ENCODE peak calls at places on chromosomes 7 and 10, in ten cellular contexts. One of them, this sample, is unnamed.

GRCh38 chr10:56316603-56317002 is 44.5 kb downstream of the ZWINT start:
- DNase-seq in IMR-90: no peak
- DNase-seq in H9: no peak
- DNase-seq in brain microvascular endothelial cell: no peak
- DNase-seq in mucosa of descending colon: no peak
- DNase-seq in cardiac muscle cell: no peak
- DNase-seq in omental fat pad: no peak
- DNase-seq in RWPE1: no peak
- DNase-seq in kidney epithelial cell: no peak
- DNase-seq in kidney: no peak
- DNase-seq in this sample: no peak

GRCh38 chr10:44477021-44477420 is 92.1 kb upstream of the CXCL12 start:
- DNase-seq in IMR-90: peak
- DNase-seq in H9: no peak
- DNase-seq in brain microvascular endothelial cell: peak
- DNase-seq in mucosa of descending colon: no peak
- DNase-seq in cardiac muscle cell: no peak
- DNase-seq in omental fat pad: no peak
- DNase-seq in RWPE1: no peak
- DNase-seq in kidney epithelial cell: no peak
- DNase-seq in kidney: peak
- DNase-seq in this sample: no peak

GRCh38 chr7:29071203-29071804 is 75.0 kb downstream of the CPVL start:
- DNase-seq in IMR-90: no peak
- DNase-seq in H9: no peak
- DNase-seq in brain microvascular endothelial cell: no peak
- DNase-seq in mucosa of descending colon: no peak
- DNase-seq in cardiac muscle cell: no peak
- DNase-seq in omental fat pad: no peak
- DNase-seq in RWPE1: no peak
- DNase-seq in kidney epithelial cell: no peak
- DNase-seq in kidney: no peak
- DNase-seq in this sample: no peak

GRCh38 chr7:38229386-38229785 is 44.0 kb downstream of the TARP start:
- DNase-seq in IMR-90: peak
- DNase-seq in H9: no peak
- DNase-seq in brain microvascular endothelial cell: peak
- DNase-seq in mucosa of descending colon: no peak
- DNase-seq in cardiac muscle cell: no peak
- DNase-seq in omental fat pad: no peak
- DNase-seq in RWPE1: no peak
- DNase-seq in kidney epithelial cell: no peak
- DNase-seq in kidney: no peak
- DNase-seq in this sample: no peak

GRCh38 chr10:130459011-130459410 is 322.8 kb downstream of the GLRX3 start:
- DNase-seq in IMR-90: no peak
- DNase-seq in H9: peak
- DNase-seq in brain microvascular endothelial cell: no peak
- DNase-seq in mucosa of descending colon: no peak
- DNase-seq in cardiac muscle cell: no peak
- DNase-seq in omental fat pad: no peak
- DNase-seq in RWPE1: no peak
- DNase-seq in kidney epithelial cell: no peak
- DNase-seq in kidney: no peak
- DNase-seq in this sample: no peak

GRCh38 chr7:149855368-149856305 is 17.5 kb downstream of the ZNF862 start:
- DNase-seq in IMR-90: peak
- DNase-seq in H9: peak
- DNase-seq in brain microvascular endothelial cell: peak
- DNase-seq in mucosa of descending colon: no peak
- DNase-seq in cardiac muscle cell: peak
- DNase-seq in omental fat pad: no peak
- DNase-seq in RWPE1: peak
- DNase-seq in kidney epithelial cell: peak
- DNase-seq in kidney: no peak
- DNase-seq in this sample: no peak

GRCh38 chr10:124670849-124671248 is 73.3 kb downstream of the FAM53B start:
- DNase-seq in IMR-90: no peak
- DNase-seq in H9: no peak
- DNase-seq in brain microvascular endothelial cell: no peak
- DNase-seq in mucosa of descending colon: no peak
- DNase-seq in cardiac muscle cell: no peak
- DNase-seq in omental fat pad: no peak
- DNase-seq in RWPE1: no peak
- DNase-seq in kidney epithelial cell: no peak
- DNase-seq in kidney: peak
- DNase-seq in this sample: no peak

GRCh38 chr10:88851706-88852105 is at the start of gene ANKRD22:
- DNase-seq in IMR-90: peak
- DNase-seq in H9: peak
- DNase-seq in brain microvascular endothelial cell: peak
- DNase-seq in mucosa of descending colon: peak
- DNase-seq in cardiac muscle cell: no peak
- DNase-seq in omental fat pad: no peak
- DNase-seq in RWPE1: peak
- DNase-seq in kidney epithelial cell: peak
- DNase-seq in kidney: peak
- DNase-seq in this sample: no peak

GRCh38 chr7:135784013-135784412 is 35.4 kb upstream of the FAM180A start:
- DNase-seq in IMR-90: no peak
- DNase-seq in H9: no peak
- DNase-seq in brain microvascular endothelial cell: no peak
- DNase-seq in mucosa of descending colon: no peak
- DNase-seq in cardiac muscle cell: no peak
- DNase-seq in omental fat pad: no peak
- DNase-seq in RWPE1: no peak
- DNase-seq in kidney epithelial cell: no peak
- DNase-seq in kidney: no peak
- DNase-seq in this sample: no peak
- TF ChIP-seq CTCF in IMR-90: no peak
- TF ChIP-seq CTCF in H9: no peak
- TF ChIP-seq CTCF in brain microvascular endothelial cell: no peak
- TF ChIP-seq CTCF in mucosa of descending colon: no peak
- TF ChIP-seq CTCF in cardiac muscle cell: no peak
- TF ChIP-seq CTCF in omental fat pad: no peak
- TF ChIP-seq CTCF in RWPE1: no peak
- TF ChIP-seq CTCF in kidney epithelial cell: no peak
- TF ChIP-seq CTCF in kidney: no peak
- TF ChIP-seq CTCF in this sample: no peak

GRCh38 chr10:94043431-94043990 is 49.8 kb downstream of the PLCE1 start:
- DNase-seq in IMR-90: no peak
- DNase-seq in H9: no peak
- DNase-seq in brain microvascular endothelial cell: no peak
- DNase-seq in mucosa of descending colon: no peak
- DNase-seq in cardiac muscle cell: no peak
- DNase-seq in omental fat pad: no peak
- DNase-seq in RWPE1: no peak
- DNase-seq in kidney epithelial cell: no peak
- DNase-seq in kidney: no peak
- DNase-seq in this sample: no peak

GRCh38 chr10:94046152-94046551 is 52.4 kb downstream of the PLCE1 start:
- DNase-seq in IMR-90: no peak
- DNase-seq in H9: no peak
- DNase-seq in brain microvascular endothelial cell: no peak
- DNase-seq in mucosa of descending colon: no peak
- DNase-seq in cardiac muscle cell: no peak
- DNase-seq in omental fat pad: no peak
- DNase-seq in RWPE1: no peak
- DNase-seq in kidney epithelial cell: no peak
- DNase-seq in kidney: no peak
- DNase-seq in this sample: no peak

GRCh38 chr10:94042814-94043175 is 49.1 kb downstream of the PLCE1 start:
- DNase-seq in IMR-90: no peak
- DNase-seq in H9: no peak
- DNase-seq in brain microvascular endothelial cell: no peak
- DNase-seq in mucosa of descending colon: no peak
- DNase-seq in cardiac muscle cell: no peak
- DNase-seq in omental fat pad: no peak
- DNase-seq in RWPE1: no peak
- DNase-seq in kidney epithelial cell: no peak
- DNase-seq in kidney: no peak
- DNase-seq in this sample: no peak

GRCh38 chr10:94038024-94038423 is 44.3 kb downstream of the PLCE1 start:
- DNase-seq in IMR-90: peak
- DNase-seq in H9: no peak
- DNase-seq in brain microvascular endothelial cell: peak
- DNase-seq in mucosa of descending colon: no peak
- DNase-seq in cardiac muscle cell: peak
- DNase-seq in omental fat pad: no peak
- DNase-seq in RWPE1: peak
- DNase-seq in kidney epithelial cell: peak
- DNase-seq in kidney: no peak
- DNase-seq in this sample: no peak

DNA sequence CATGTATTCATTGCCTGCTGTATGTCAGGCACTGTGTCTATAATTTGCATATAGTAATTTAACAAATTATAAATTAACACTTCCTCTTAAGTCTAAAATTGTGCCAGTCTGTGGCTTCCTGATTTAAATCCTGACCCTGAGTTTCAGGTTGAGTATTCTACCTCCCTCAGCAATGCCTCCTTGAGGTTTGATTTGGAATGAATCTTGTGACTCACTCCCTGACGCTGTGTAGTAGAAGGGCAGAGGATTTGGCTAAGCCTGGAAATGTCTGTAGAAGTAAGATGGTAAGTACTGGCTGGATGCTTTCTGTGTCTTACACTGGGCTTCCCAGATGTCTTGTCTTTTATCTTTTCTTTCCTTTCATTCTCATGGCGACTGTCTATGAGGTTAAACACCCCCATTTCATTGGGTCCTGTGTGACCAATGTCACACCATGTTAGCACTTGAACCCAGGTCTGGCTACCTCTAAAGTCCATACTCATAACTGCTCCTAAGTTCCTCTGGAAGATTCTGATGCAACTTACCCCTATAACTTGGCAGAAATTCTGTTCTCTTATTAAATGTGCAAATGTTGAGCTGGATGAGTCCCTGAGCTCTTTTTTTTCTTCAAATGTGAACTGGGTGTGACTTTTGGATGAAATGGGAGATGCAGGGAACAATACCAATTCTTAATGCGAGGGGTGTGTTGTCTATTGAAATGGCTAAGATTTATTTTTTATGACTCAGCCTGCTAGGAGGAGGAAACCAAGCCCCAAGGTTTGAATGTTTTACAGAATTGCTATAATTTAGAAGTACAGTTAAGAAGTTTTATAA is 48.5 kb downstream of the PLCE1 start:
- DNase-seq in IMR-90: peak
- DNase-seq in H9: peak
- DNase-seq in brain microvascular endothelial cell: peak
- DNase-seq in mucosa of descending colon: no peak
- DNase-seq in cardiac muscle cell: no peak
- DNase-seq in omental fat pad: no peak
- DNase-seq in RWPE1: peak
- DNase-seq in kidney epithelial cell: peak
- DNase-seq in kidney: no peak
- DNase-seq in this sample: no peak
- TF ChIP-seq CTCF in IMR-90: peak
- TF ChIP-seq CTCF in H9: no peak
- TF ChIP-seq CTCF in brain microvascular endothelial cell: peak
- TF ChIP-seq CTCF in mucosa of descending colon: peak
- TF ChIP-seq CTCF in cardiac muscle cell: peak
- TF ChIP-seq CTCF in omental fat pad: no peak
- TF ChIP-seq CTCF in RWPE1: no peak
- TF ChIP-seq CTCF in kidney epithelial cell: no peak
- TF ChIP-seq CTCF in kidney: no peak
- TF ChIP-seq CTCF in this sample: no peak

DNA sequence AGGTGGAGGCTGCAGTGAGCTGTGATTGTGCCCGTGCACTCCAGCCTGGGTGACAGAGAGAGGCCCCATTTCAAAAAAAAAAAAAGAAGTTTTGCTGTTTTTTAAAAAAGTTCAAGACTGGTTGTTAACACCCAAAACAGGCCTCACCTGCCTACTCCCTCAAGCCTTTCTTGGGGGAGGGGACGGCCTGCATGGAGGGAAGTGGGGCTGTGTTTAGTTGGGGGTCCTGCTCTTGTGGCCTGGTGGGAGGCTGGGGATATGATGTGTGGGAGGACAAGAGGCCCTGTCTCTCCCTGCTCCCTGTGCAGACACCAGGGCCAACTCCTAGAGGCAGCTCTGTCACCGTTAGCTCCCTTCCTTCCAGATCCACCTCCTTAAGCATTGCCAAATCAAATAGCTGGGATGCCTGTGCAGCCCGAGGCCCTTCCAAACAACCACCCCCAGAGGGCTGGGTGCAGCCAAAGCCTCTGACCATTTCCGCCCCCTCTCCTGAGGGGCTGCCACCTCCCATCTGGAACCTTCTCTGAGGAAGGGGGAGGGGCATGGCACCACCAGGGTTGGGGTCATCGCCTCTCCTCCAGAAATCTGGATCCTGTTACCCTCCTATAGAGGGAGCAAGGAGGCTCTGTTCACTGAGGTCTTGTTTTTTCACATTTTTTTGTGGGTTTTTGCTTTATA is 32.9 kb upstream of the ANKRD2 start:
- DNase-seq in IMR-90: peak
- DNase-seq in H9: peak
- DNase-seq in brain microvascular endothelial cell: peak
- DNase-seq in mucosa of descending colon: no peak
- DNase-seq in cardiac muscle cell: no peak
- DNase-seq in omental fat pad: no peak
- DNase-seq in RWPE1: no peak
- DNase-seq in kidney epithelial cell: no peak
- DNase-seq in kidney: no peak
- DNase-seq in this sample: no peak
- TF ChIP-seq CTCF in IMR-90: peak
- TF ChIP-seq CTCF in H9: peak
- TF ChIP-seq CTCF in brain microvascular endothelial cell: peak
- TF ChIP-seq CTCF in mucosa of descending colon: no peak
- TF ChIP-seq CTCF in cardiac muscle cell: peak
- TF ChIP-seq CTCF in omental fat pad: no peak
- TF ChIP-seq CTCF in RWPE1: no peak
- TF ChIP-seq CTCF in kidney epithelial cell: peak
- TF ChIP-seq CTCF in kidney: no peak
- TF ChIP-seq CTCF in this sample: no peak

GRCh38 chr10:83433705-83434104 is 705.6 kb upstream of the GHITM start:
- DNase-seq in IMR-90: no peak
- DNase-seq in H9: no peak
- DNase-seq in brain microvascular endothelial cell: no peak
- DNase-seq in mucosa of descending colon: no peak
- DNase-seq in cardiac muscle cell: no peak
- DNase-seq in omental fat pad: no peak
- DNase-seq in RWPE1: no peak
- DNase-seq in kidney epithelial cell: no peak
- DNase-seq in kidney: no peak
- DNase-seq in this sample: no peak

GRCh38 chr10:83427101-83427500 is 712.2 kb upstream of the GHITM start:
- DNase-seq in IMR-90: no peak
- DNase-seq in H9: no peak
- DNase-seq in brain microvascular endothelial cell: no peak
- DNase-seq in mucosa of descending colon: no peak
- DNase-seq in cardiac muscle cell: no peak
- DNase-seq in omental fat pad: no peak
- DNase-seq in RWPE1: no peak
- DNase-seq in kidney epithelial cell: no peak
- DNase-seq in kidney: no peak
- DNase-seq in this sample: no peak

DNA sequence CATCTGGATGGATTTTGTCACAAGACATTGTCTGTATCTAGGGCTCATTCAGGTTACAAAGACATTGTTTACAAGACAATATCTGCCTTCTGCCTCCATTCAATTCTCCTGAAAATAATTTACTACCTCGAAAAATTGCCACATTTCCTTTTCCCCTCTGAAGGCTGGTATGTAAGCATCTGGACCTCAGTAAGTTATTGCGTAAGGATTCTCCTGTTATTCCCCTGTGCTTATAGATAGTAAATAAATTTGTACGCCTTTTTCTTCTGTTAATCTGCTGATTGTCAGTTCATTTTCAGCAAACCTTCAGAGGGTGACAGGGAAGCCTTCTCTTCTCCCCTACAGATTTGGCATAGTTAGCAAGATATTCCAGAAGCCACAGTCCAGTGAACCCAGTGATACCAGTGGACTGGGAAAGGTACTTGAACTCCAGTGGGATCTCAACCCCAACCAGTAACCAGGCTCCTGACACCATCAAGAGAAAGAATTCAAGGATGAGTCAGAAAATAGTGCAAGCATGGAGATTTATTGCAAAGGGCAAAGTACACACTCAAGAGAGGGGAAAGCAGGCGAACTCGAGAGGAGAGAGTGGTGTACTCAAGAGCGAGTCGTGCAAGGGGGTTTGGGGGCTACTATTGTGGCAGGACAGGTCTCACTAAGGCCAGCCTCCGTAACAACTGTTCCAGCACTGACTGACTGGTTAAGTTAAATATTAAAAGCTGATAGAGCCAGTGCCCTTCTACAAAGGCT is 706.8 kb upstream of the GHITM start:
- DNase-seq in IMR-90: no peak
- DNase-seq in H9: no peak
- DNase-seq in brain microvascular endothelial cell: no peak
- DNase-seq in mucosa of descending colon: no peak
- DNase-seq in cardiac muscle cell: no peak
- DNase-seq in omental fat pad: no peak
- DNase-seq in RWPE1: no peak
- DNase-seq in kidney epithelial cell: peak
- DNase-seq in kidney: no peak
- DNase-seq in this sample: no peak
- TF ChIP-seq CTCF in IMR-90: no peak
- TF ChIP-seq CTCF in H9: no peak
- TF ChIP-seq CTCF in brain microvascular endothelial cell: no peak
- TF ChIP-seq CTCF in mucosa of descending colon: no peak
- TF ChIP-seq CTCF in cardiac muscle cell: no peak
- TF ChIP-seq CTCF in omental fat pad: no peak
- TF ChIP-seq CTCF in RWPE1: no peak
- TF ChIP-seq CTCF in kidney epithelial cell: no peak
- TF ChIP-seq CTCF in kidney: no peak
- TF ChIP-seq CTCF in this sample: no peak